ENCODE peak calls at places on chromosomes 6 and 20, in ten cellular contexts. One of them, this sample, is unnamed.
A peak's percentile ranks its signal among the peaks of the same experiment; 100 is the strongest.

GRCh38 chr6:125293587-125293986 is 8.2 kb downstream of the HDDC2 start:
- DNase-seq in effector memory CD8-positive, alpha-beta T cell: no peak
- DNase-seq in activated CD4-positive, alpha-beta T cell treated with anti-CD3 and anti-CD28 coated beads for 36 hours: no peak
- DNase-seq in A549: no peak
- DNase-seq in Calu3: no peak
- DNase-seq in stimulated activated CD8-positive, alpha-beta memory T cell treated with anti-CD3 and anti-CD28 coated beads, Interleukin-4, amount 100 ng/mL, for 24 hours: no peak
- DNase-seq in NCI-H1417 treated with DMSO at 0.1 percent for 48 hours: no peak
- DNase-seq in HFFc6: no peak
- DNase-seq in CD8-positive, alpha-beta memory T cell: no peak
- DNase-seq in CD4-positive, CD25-positive, alpha-beta regulatory T cell: no peak
- DNase-seq in this sample: no peak

GRCh38 chr20:58374027-58374850 is 14.8 kb upstream of the VAPB start:
- DNase-seq in effector memory CD8-positive, alpha-beta T cell: no peak
- DNase-seq in activated CD4-positive, alpha-beta T cell treated with anti-CD3 and anti-CD28 coated beads for 36 hours: no peak
- DNase-seq in A549: no peak
- DNase-seq in Calu3: no peak
- DNase-seq in stimulated activated CD8-positive, alpha-beta memory T cell treated with anti-CD3 and anti-CD28 coated beads, Interleukin-4, amount 100 ng/mL, for 24 hours: no peak
- DNase-seq in NCI-H1417 treated with DMSO at 0.1 percent for 48 hours: no peak
- DNase-seq in HFFc6: no peak
- DNase-seq in CD8-positive, alpha-beta memory T cell: no peak
- DNase-seq in CD4-positive, CD25-positive, alpha-beta regulatory T cell: no peak
- DNase-seq in this sample: no peak

GRCh38 chr6:43582911-43583310 is 6.9 kb downstream of the POLH start:
- DNase-seq in effector memory CD8-positive, alpha-beta T cell: no peak
- DNase-seq in activated CD4-positive, alpha-beta T cell treated with anti-CD3 and anti-CD28 coated beads for 36 hours: no peak
- DNase-seq in A549: no peak
- DNase-seq in Calu3: no peak
- DNase-seq in stimulated activated CD8-positive, alpha-beta memory T cell treated with anti-CD3 and anti-CD28 coated beads, Interleukin-4, amount 100 ng/mL, for 24 hours: no peak
- DNase-seq in NCI-H1417 treated with DMSO at 0.1 percent for 48 hours: no peak
- DNase-seq in HFFc6: no peak
- DNase-seq in CD8-positive, alpha-beta memory T cell: no peak
- DNase-seq in CD4-positive, CD25-positive, alpha-beta regulatory T cell: no peak
- DNase-seq in this sample: no peak

GRCh38 chr6:26216886-26217713 is 129.9 kb downstream of the HFE start:
- DNase-seq in effector memory CD8-positive, alpha-beta T cell: peak; percentile 68
- DNase-seq in activated CD4-positive, alpha-beta T cell treated with anti-CD3 and anti-CD28 coated beads for 36 hours: peak; percentile 91
- DNase-seq in A549: no peak
- DNase-seq in Calu3: peak; percentile 91
- DNase-seq in stimulated activated CD8-positive, alpha-beta memory T cell treated with anti-CD3 and anti-CD28 coated beads, Interleukin-4, amount 100 ng/mL, for 24 hours: no peak
- DNase-seq in NCI-H1417 treated with DMSO at 0.1 percent for 48 hours: peak; percentile 70
- DNase-seq in HFFc6: peak; percentile 92
- DNase-seq in CD8-positive, alpha-beta memory T cell: peak; percentile 90
- DNase-seq in CD4-positive, CD25-positive, alpha-beta regulatory T cell: peak; percentile 68
- DNase-seq in this sample: no peak

GRCh38 chr6:13988049-13988738 is 63.4 kb downstream of the RNF182 start:
- DNase-seq in effector memory CD8-positive, alpha-beta T cell: no peak
- DNase-seq in activated CD4-positive, alpha-beta T cell treated with anti-CD3 and anti-CD28 coated beads for 36 hours: no peak
- DNase-seq in A549: no peak
- DNase-seq in Calu3: no peak
- DNase-seq in stimulated activated CD8-positive, alpha-beta memory T cell treated with anti-CD3 and anti-CD28 coated beads, Interleukin-4, amount 100 ng/mL, for 24 hours: no peak
- DNase-seq in NCI-H1417 treated with DMSO at 0.1 percent for 48 hours: no peak
- DNase-seq in HFFc6: no peak
- DNase-seq in CD8-positive, alpha-beta memory T cell: no peak
- DNase-seq in CD4-positive, CD25-positive, alpha-beta regulatory T cell: no peak
- DNase-seq in this sample: no peak

GRCh38 chr6:134593887-134594286 is 276.0 kb upstream of the SGK1 start:
- DNase-seq in effector memory CD8-positive, alpha-beta T cell: no peak
- DNase-seq in activated CD4-positive, alpha-beta T cell treated with anti-CD3 and anti-CD28 coated beads for 36 hours: no peak
- DNase-seq in A549: no peak
- DNase-seq in Calu3: no peak
- DNase-seq in stimulated activated CD8-positive, alpha-beta memory T cell treated with anti-CD3 and anti-CD28 coated beads, Interleukin-4, amount 100 ng/mL, for 24 hours: no peak
- DNase-seq in NCI-H1417 treated with DMSO at 0.1 percent for 48 hours: no peak
- DNase-seq in HFFc6: no peak
- DNase-seq in CD8-positive, alpha-beta memory T cell: no peak
- DNase-seq in CD4-positive, CD25-positive, alpha-beta regulatory T cell: no peak
- DNase-seq in this sample: no peak

GRCh38 chr6:158072083-158072721 is 90.5 kb downstream of the SYNJ2 start:
- DNase-seq in effector memory CD8-positive, alpha-beta T cell: peak; percentile 47
- DNase-seq in activated CD4-positive, alpha-beta T cell treated with anti-CD3 and anti-CD28 coated beads for 36 hours: peak; percentile 85
- DNase-seq in A549: peak; percentile 72
- DNase-seq in Calu3: peak; percentile 74
- DNase-seq in stimulated activated CD8-positive, alpha-beta memory T cell treated with anti-CD3 and anti-CD28 coated beads, Interleukin-4, amount 100 ng/mL, for 24 hours: peak; percentile 53
- DNase-seq in NCI-H1417 treated with DMSO at 0.1 percent for 48 hours: no peak
- DNase-seq in HFFc6: peak; percentile 72
- DNase-seq in CD8-positive, alpha-beta memory T cell: peak; percentile 68
- DNase-seq in CD4-positive, CD25-positive, alpha-beta regulatory T cell: peak; percentile 31
- DNase-seq in this sample: no peak

GRCh38 chr6:45727824-45728449 is 287.7 kb downstream of the CLIC5 start:
- DNase-seq in effector memory CD8-positive, alpha-beta T cell: no peak
- DNase-seq in activated CD4-positive, alpha-beta T cell treated with anti-CD3 and anti-CD28 coated beads for 36 hours: no peak
- DNase-seq in A549: no peak
- DNase-seq in Calu3: no peak
- DNase-seq in stimulated activated CD8-positive, alpha-beta memory T cell treated with anti-CD3 and anti-CD28 coated beads, Interleukin-4, amount 100 ng/mL, for 24 hours: no peak
- DNase-seq in NCI-H1417 treated with DMSO at 0.1 percent for 48 hours: no peak
- DNase-seq in HFFc6: no peak
- DNase-seq in CD8-positive, alpha-beta memory T cell: no peak
- DNase-seq in CD4-positive, CD25-positive, alpha-beta regulatory T cell: no peak
- DNase-seq in this sample: no peak

GRCh38 chr6:139778688-139779087 is 404.2 kb upstream of the CITED2 start:
- DNase-seq in effector memory CD8-positive, alpha-beta T cell: no peak
- DNase-seq in activated CD4-positive, alpha-beta T cell treated with anti-CD3 and anti-CD28 coated beads for 36 hours: no peak
- DNase-seq in A549: no peak
- DNase-seq in Calu3: no peak
- DNase-seq in stimulated activated CD8-positive, alpha-beta memory T cell treated with anti-CD3 and anti-CD28 coated beads, Interleukin-4, amount 100 ng/mL, for 24 hours: no peak
- DNase-seq in NCI-H1417 treated with DMSO at 0.1 percent for 48 hours: peak; percentile 68
- DNase-seq in HFFc6: peak; percentile 13
- DNase-seq in CD8-positive, alpha-beta memory T cell: no peak
- DNase-seq in CD4-positive, CD25-positive, alpha-beta regulatory T cell: no peak
- DNase-seq in this sample: no peak

GRCh38 chr20:36917240-36917639 is 34.3 kb downstream of the SAMHD1 start:
- DNase-seq in effector memory CD8-positive, alpha-beta T cell: no peak
- DNase-seq in activated CD4-positive, alpha-beta T cell treated with anti-CD3 and anti-CD28 coated beads for 36 hours: no peak
- DNase-seq in A549: no peak
- DNase-seq in Calu3: no peak
- DNase-seq in stimulated activated CD8-positive, alpha-beta memory T cell treated with anti-CD3 and anti-CD28 coated beads, Interleukin-4, amount 100 ng/mL, for 24 hours: no peak
- DNase-seq in NCI-H1417 treated with DMSO at 0.1 percent for 48 hours: no peak
- DNase-seq in HFFc6: no peak
- DNase-seq in CD8-positive, alpha-beta memory T cell: no peak
- DNase-seq in CD4-positive, CD25-positive, alpha-beta regulatory T cell: no peak
- DNase-seq in this sample: no peak

GRCh38 chr6:74519172-74519571 is 686.7 kb downstream of the COL12A1 start:
- DNase-seq in effector memory CD8-positive, alpha-beta T cell: no peak
- DNase-seq in activated CD4-positive, alpha-beta T cell treated with anti-CD3 and anti-CD28 coated beads for 36 hours: no peak
- DNase-seq in A549: peak; percentile 33
- DNase-seq in Calu3: no peak
- DNase-seq in stimulated activated CD8-positive, alpha-beta memory T cell treated with anti-CD3 and anti-CD28 coated beads, Interleukin-4, amount 100 ng/mL, for 24 hours: no peak
- DNase-seq in NCI-H1417 treated with DMSO at 0.1 percent for 48 hours: no peak
- DNase-seq in HFFc6: peak; percentile 36
- DNase-seq in CD8-positive, alpha-beta memory T cell: no peak
- DNase-seq in CD4-positive, CD25-positive, alpha-beta regulatory T cell: no peak
- DNase-seq in this sample: no peak

GRCh38 chr20:23212011-23212410 is 125.9 kb upstream of the CD93 start:
- DNase-seq in effector memory CD8-positive, alpha-beta T cell: no peak
- DNase-seq in activated CD4-positive, alpha-beta T cell treated with anti-CD3 and anti-CD28 coated beads for 36 hours: no peak
- DNase-seq in A549: no peak
- DNase-seq in Calu3: no peak
- DNase-seq in stimulated activated CD8-positive, alpha-beta memory T cell treated with anti-CD3 and anti-CD28 coated beads, Interleukin-4, amount 100 ng/mL, for 24 hours: no peak
- DNase-seq in NCI-H1417 treated with DMSO at 0.1 percent for 48 hours: no peak
- DNase-seq in HFFc6: no peak
- DNase-seq in CD8-positive, alpha-beta memory T cell: no peak
- DNase-seq in CD4-positive, CD25-positive, alpha-beta regulatory T cell: no peak
- DNase-seq in this sample: no peak

GRCh38 chr20:19552144-19552895 is 205.7 kb upstream of the RIN2 start:
- DNase-seq in effector memory CD8-positive, alpha-beta T cell: no peak
- DNase-seq in activated CD4-positive, alpha-beta T cell treated with anti-CD3 and anti-CD28 coated beads for 36 hours: no peak
- DNase-seq in A549: peak; percentile 25
- DNase-seq in Calu3: no peak
- DNase-seq in stimulated activated CD8-positive, alpha-beta memory T cell treated with anti-CD3 and anti-CD28 coated beads, Interleukin-4, amount 100 ng/mL, for 24 hours: no peak
- DNase-seq in NCI-H1417 treated with DMSO at 0.1 percent for 48 hours: no peak
- DNase-seq in HFFc6: no peak
- DNase-seq in CD8-positive, alpha-beta memory T cell: no peak
- DNase-seq in CD4-positive, CD25-positive, alpha-beta regulatory T cell: no peak
- DNase-seq in this sample: no peak

GRCh38 chr6:81752969-81753708 is 658 bp upstream of the TENT5A start:
- DNase-seq in effector memory CD8-positive, alpha-beta T cell: peak; percentile 66
- DNase-seq in activated CD4-positive, alpha-beta T cell treated with anti-CD3 and anti-CD28 coated beads for 36 hours: peak; percentile 60
- DNase-seq in A549: peak; percentile 75
- DNase-seq in Calu3: peak; percentile 87
- DNase-seq in stimulated activated CD8-positive, alpha-beta memory T cell treated with anti-CD3 and anti-CD28 coated beads, Interleukin-4, amount 100 ng/mL, for 24 hours: peak; percentile 62
- DNase-seq in NCI-H1417 treated with DMSO at 0.1 percent for 48 hours: peak; percentile 77
- DNase-seq in HFFc6: peak; percentile 90
- DNase-seq in CD8-positive, alpha-beta memory T cell: peak; percentile 76
- DNase-seq in CD4-positive, CD25-positive, alpha-beta regulatory T cell: peak; percentile 62
- DNase-seq in this sample: peak; percentile 72

GRCh38 chr6:99130897-99131873 is 183.4 kb upstream of the FBXL4 start:
- DNase-seq in effector memory CD8-positive, alpha-beta T cell: no peak
- DNase-seq in activated CD4-positive, alpha-beta T cell treated with anti-CD3 and anti-CD28 coated beads for 36 hours: no peak
- DNase-seq in A549: no peak
- DNase-seq in Calu3: no peak
- DNase-seq in stimulated activated CD8-positive, alpha-beta memory T cell treated with anti-CD3 and anti-CD28 coated beads, Interleukin-4, amount 100 ng/mL, for 24 hours: no peak
- DNase-seq in NCI-H1417 treated with DMSO at 0.1 percent for 48 hours: no peak
- DNase-seq in HFFc6: no peak
- DNase-seq in CD8-positive, alpha-beta memory T cell: no peak
- DNase-seq in CD4-positive, CD25-positive, alpha-beta regulatory T cell: no peak
- DNase-seq in this sample: no peak

GRCh38 chr6:39778581-39779270 is 13.4 kb upstream of the DAAM2 start:
- DNase-seq in effector memory CD8-positive, alpha-beta T cell: no peak
- DNase-seq in activated CD4-positive, alpha-beta T cell treated with anti-CD3 and anti-CD28 coated beads for 36 hours: no peak
- DNase-seq in A549: no peak
- DNase-seq in Calu3: no peak
- DNase-seq in stimulated activated CD8-positive, alpha-beta memory T cell treated with anti-CD3 and anti-CD28 coated beads, Interleukin-4, amount 100 ng/mL, for 24 hours: no peak
- DNase-seq in NCI-H1417 treated with DMSO at 0.1 percent for 48 hours: no peak
- DNase-seq in HFFc6: no peak
- DNase-seq in CD8-positive, alpha-beta memory T cell: no peak
- DNase-seq in CD4-positive, CD25-positive, alpha-beta regulatory T cell: no peak
- DNase-seq in this sample: no peak

GRCh38 chr6:455006-455585 is 63.5 kb downstream of the IRF4 start:
- DNase-seq in effector memory CD8-positive, alpha-beta T cell: no peak
- DNase-seq in activated CD4-positive, alpha-beta T cell treated with anti-CD3 and anti-CD28 coated beads for 36 hours: peak; percentile 71
- DNase-seq in A549: no peak
- DNase-seq in Calu3: no peak
- DNase-seq in stimulated activated CD8-positive, alpha-beta memory T cell treated with anti-CD3 and anti-CD28 coated beads, Interleukin-4, amount 100 ng/mL, for 24 hours: no peak
- DNase-seq in NCI-H1417 treated with DMSO at 0.1 percent for 48 hours: no peak
- DNase-seq in HFFc6: no peak
- DNase-seq in CD8-positive, alpha-beta memory T cell: no peak
- DNase-seq in CD4-positive, CD25-positive, alpha-beta regulatory T cell: no peak
- DNase-seq in this sample: no peak

GRCh38 chr6:105989178-105989577 is 97.0 kb upstream of the PRDM1 start:
- DNase-seq in effector memory CD8-positive, alpha-beta T cell: no peak
- DNase-seq in activated CD4-positive, alpha-beta T cell treated with anti-CD3 and anti-CD28 coated beads for 36 hours: no peak
- DNase-seq in A549: no peak
- DNase-seq in Calu3: no peak
- DNase-seq in stimulated activated CD8-positive, alpha-beta memory T cell treated with anti-CD3 and anti-CD28 coated beads, Interleukin-4, amount 100 ng/mL, for 24 hours: no peak
- DNase-seq in NCI-H1417 treated with DMSO at 0.1 percent for 48 hours: no peak
- DNase-seq in HFFc6: no peak
- DNase-seq in CD8-positive, alpha-beta memory T cell: no peak
- DNase-seq in CD4-positive, CD25-positive, alpha-beta regulatory T cell: no peak
- DNase-seq in this sample: no peak

GRCh38 chr6:41022294-41022693 is 16.7 kb downstream of the UNC5CL start:
- DNase-seq in effector memory CD8-positive, alpha-beta T cell: no peak
- DNase-seq in activated CD4-positive, alpha-beta T cell treated with anti-CD3 and anti-CD28 coated beads for 36 hours: no peak
- DNase-seq in A549: no peak
- DNase-seq in Calu3: no peak
- DNase-seq in stimulated activated CD8-positive, alpha-beta memory T cell treated with anti-CD3 and anti-CD28 coated beads, Interleukin-4, amount 100 ng/mL, for 24 hours: no peak
- DNase-seq in NCI-H1417 treated with DMSO at 0.1 percent for 48 hours: no peak
- DNase-seq in HFFc6: peak; percentile 18
- DNase-seq in CD8-positive, alpha-beta memory T cell: no peak
- DNase-seq in CD4-positive, CD25-positive, alpha-beta regulatory T cell: no peak
- DNase-seq in this sample: no peak

GRCh38 chr20:21640556-21640955 is 64.9 kb upstream of the PAX1 start:
- DNase-seq in effector memory CD8-positive, alpha-beta T cell: no peak
- DNase-seq in activated CD4-positive, alpha-beta T cell treated with anti-CD3 and anti-CD28 coated beads for 36 hours: peak; percentile 16
- DNase-seq in A549: peak; percentile 52
- DNase-seq in Calu3: no peak
- DNase-seq in stimulated activated CD8-positive, alpha-beta memory T cell treated with anti-CD3 and anti-CD28 coated beads, Interleukin-4, amount 100 ng/mL, for 24 hours: no peak
- DNase-seq in NCI-H1417 treated with DMSO at 0.1 percent for 48 hours: peak; percentile 2
- DNase-seq in HFFc6: no peak
- DNase-seq in CD8-positive, alpha-beta memory T cell: no peak
- DNase-seq in CD4-positive, CD25-positive, alpha-beta regulatory T cell: no peak
- DNase-seq in this sample: no peak

GRCh38 chr20:35232575-35232974 is 6.1 kb downstream of the MMP24 start:
- DNase-seq in effector memory CD8-positive, alpha-beta T cell: no peak
- DNase-seq in activated CD4-positive, alpha-beta T cell treated with anti-CD3 and anti-CD28 coated beads for 36 hours: no peak
- DNase-seq in A549: no peak
- DNase-seq in Calu3: no peak
- DNase-seq in stimulated activated CD8-positive, alpha-beta memory T cell treated with anti-CD3 and anti-CD28 coated beads, Interleukin-4, amount 100 ng/mL, for 24 hours: no peak
- DNase-seq in NCI-H1417 treated with DMSO at 0.1 percent for 48 hours: no peak
- DNase-seq in HFFc6: peak; percentile 80
- DNase-seq in CD8-positive, alpha-beta memory T cell: no peak
- DNase-seq in CD4-positive, CD25-positive, alpha-beta regulatory T cell: no peak
- DNase-seq in this sample: peak; percentile 47

GRCh38 chr20:22931653-22932052 is 103.5 kb upstream of the SSTR4 start:
- DNase-seq in effector memory CD8-positive, alpha-beta T cell: no peak
- DNase-seq in activated CD4-positive, alpha-beta T cell treated with anti-CD3 and anti-CD28 coated beads for 36 hours: no peak
- DNase-seq in A549: no peak
- DNase-seq in Calu3: no peak
- DNase-seq in stimulated activated CD8-positive, alpha-beta memory T cell treated with anti-CD3 and anti-CD28 coated beads, Interleukin-4, amount 100 ng/mL, for 24 hours: no peak
- DNase-seq in NCI-H1417 treated with DMSO at 0.1 percent for 48 hours: no peak
- DNase-seq in HFFc6: no peak
- DNase-seq in CD8-positive, alpha-beta memory T cell: no peak
- DNase-seq in CD4-positive, CD25-positive, alpha-beta regulatory T cell: no peak
- DNase-seq in this sample: no peak

GRCh38 chr6:107624541-107624940 is 134.6 kb downstream of the SOBP start:
- DNase-seq in effector memory CD8-positive, alpha-beta T cell: no peak
- DNase-seq in activated CD4-positive, alpha-beta T cell treated with anti-CD3 and anti-CD28 coated beads for 36 hours: no peak
- DNase-seq in A549: no peak
- DNase-seq in Calu3: no peak
- DNase-seq in stimulated activated CD8-positive, alpha-beta memory T cell treated with anti-CD3 and anti-CD28 coated beads, Interleukin-4, amount 100 ng/mL, for 24 hours: no peak
- DNase-seq in NCI-H1417 treated with DMSO at 0.1 percent for 48 hours: no peak
- DNase-seq in HFFc6: no peak
- DNase-seq in CD8-positive, alpha-beta memory T cell: no peak
- DNase-seq in CD4-positive, CD25-positive, alpha-beta regulatory T cell: no peak
- DNase-seq in this sample: peak; percentile 30

GRCh38 chr6:106525111-106525884 is 104.0 kb downstream of the RTN4IP1 start:
- DNase-seq in effector memory CD8-positive, alpha-beta T cell: no peak
- DNase-seq in activated CD4-positive, alpha-beta T cell treated with anti-CD3 and anti-CD28 coated beads for 36 hours: no peak
- DNase-seq in A549: no peak
- DNase-seq in Calu3: no peak
- DNase-seq in stimulated activated CD8-positive, alpha-beta memory T cell treated with anti-CD3 and anti-CD28 coated beads, Interleukin-4, amount 100 ng/mL, for 24 hours: no peak
- DNase-seq in NCI-H1417 treated with DMSO at 0.1 percent for 48 hours: no peak
- DNase-seq in HFFc6: no peak
- DNase-seq in CD8-positive, alpha-beta memory T cell: no peak
- DNase-seq in CD4-positive, CD25-positive, alpha-beta regulatory T cell: no peak
- DNase-seq in this sample: no peak